ENCODE peak calls at places on chromosomes 11 and 22, in eight cellular contexts. Z is BE2C, P is uterus, J is WERI-Rb-1, L is GM23338, H is T-cell, R is AG09319, E is substantia nigra. Y is an unnamed sample.

GRCh38 chr11:26983645-26984044 is 10.3 kb upstream of the FIBIN start:
- DNase-seq in Z (no peak), J (peak), P (no peak), E (no peak), R (no peak), L (no peak), H (no peak), Y (no peak)

GRCh38 chr11:16335236-16335962 is 20.9 kb downstream of the SOX6 start:
- DNase-seq in H (no peak), Z (no peak), J (no peak), P (no peak), L (no peak), E (no peak), R (no peak), Y (no peak)

GRCh38 chr22:48803993-48804810 is 1023.5 kb downstream of the BRD1 start:
- DNase-seq in H (no peak), E (no peak), J (no peak), Z (no peak), L (no peak), P (no peak), R (no peak), Y (no peak)

GRCh38 chr22:30226192-30226832 is 20.2 kb downstream of the LIF start:
- DNase-seq in P (no peak), Z (no peak), E (no peak), J (no peak), R (no peak), L (no peak), H (no peak), Y (no peak)

GRCh38 chr11:16395601-16396000 is 39.3 kb upstream of the SOX6 start:
- DNase-seq in L (no peak), Z (no peak), R (no peak), E (no peak), J (no peak), H (no peak), P (no peak), Y (no peak)

GRCh38 chr11:79439893-79440450 is 858 bp downstream of the TENM4 start:
- DNase-seq in Z (peak), E (no peak), J (no peak), L (peak), H (no peak), P (peak), R (no peak), Y (no peak)

GRCh38 chr11:70715166-70715565 is 316.8 kb downstream of the CTTN start:
- DNase-seq in L (no peak), E (no peak), J (no peak), R (no peak), Z (no peak), P (no peak), H (no peak), Y (no peak)

GRCh38 chr11:25758145-25758661 is 573.7 kb upstream of the ANO3 start:
- DNase-seq in J (no peak), E (no peak), R (no peak), L (no peak), H (no peak), Z (no peak), P (no peak), Y (no peak)

GRCh38 chr11:118058311-118059230 is 18.3 kb upstream of the TMPRSS4 start:
- DNase-seq in L (no peak), E (no peak), H (no peak), P (no peak), Z (no peak), R (no peak), J (no peak), Y (no peak)

Y was measured in CD8-positive, alpha-beta memory T cell.